ENCODE peak calls at places on chromosomes 5 and 9, in five cellular contexts. One of them, this sample, is unnamed.

GRCh38 chr5:96997265-96997859 is 61.5 kb downstream of the LNPEP start:
- DNase-seq in activated CD8-positive, alpha-beta memory T cell treated with anti-CD3 and anti-CD28 coated beads for 48 hours: no peak
- DNase-seq in GM19239: no peak
- DNase-seq in left cardiac atrium: no peak
- DNase-seq in effector memory CD8-positive, alpha-beta T cell: peak
- DNase-seq in this sample: no peak

GRCh38 chr5:36017622-36018021 is 26.4 kb upstream of the UGT3A1 start:
- DNase-seq in activated CD8-positive, alpha-beta memory T cell treated with anti-CD3 and anti-CD28 coated beads for 48 hours: no peak
- DNase-seq in GM19239: no peak
- DNase-seq in left cardiac atrium: no peak
- DNase-seq in effector memory CD8-positive, alpha-beta T cell: no peak
- DNase-seq in this sample: no peak

GRCh38 chr5:14676320-14676719 is 11.8 kb downstream of the OTULIN start:
- DNase-seq in GM19239: no peak
- DNase-seq in activated CD8-positive, alpha-beta memory T cell treated with anti-CD3 and anti-CD28 coated beads for 48 hours: no peak
- DNase-seq in left cardiac atrium: no peak
- DNase-seq in effector memory CD8-positive, alpha-beta T cell: no peak
- DNase-seq in this sample: no peak

GRCh38 chr5:17897776-17898175 is 263.5 kb downstream of the TAF11L14 start:
- DNase-seq in left cardiac atrium: no peak
- DNase-seq in GM19239: no peak
- DNase-seq in activated CD8-positive, alpha-beta memory T cell treated with anti-CD3 and anti-CD28 coated beads for 48 hours: no peak
- DNase-seq in effector memory CD8-positive, alpha-beta T cell: no peak
- DNase-seq in this sample: no peak

GRCh38 chr5:120314201-120314600 is 149.9 kb upstream of the PRR16 start:
- DNase-seq in effector memory CD8-positive, alpha-beta T cell: no peak
- DNase-seq in left cardiac atrium: no peak
- DNase-seq in activated CD8-positive, alpha-beta memory T cell treated with anti-CD3 and anti-CD28 coated beads for 48 hours: no peak
- DNase-seq in GM19239: no peak
- DNase-seq in this sample: no peak

GRCh38 chr5:14186132-14186830 is 43.1 kb downstream of the TRIO start:
- DNase-seq in activated CD8-positive, alpha-beta memory T cell treated with anti-CD3 and anti-CD28 coated beads for 48 hours: no peak
- DNase-seq in left cardiac atrium: no peak
- DNase-seq in effector memory CD8-positive, alpha-beta T cell: no peak
- DNase-seq in GM19239: no peak
- DNase-seq in this sample: no peak

GRCh38 chr5:135199919-135200318 is 165.9 kb upstream of the PITX1 start:
- DNase-seq in effector memory CD8-positive, alpha-beta T cell: no peak
- DNase-seq in activated CD8-positive, alpha-beta memory T cell treated with anti-CD3 and anti-CD28 coated beads for 48 hours: no peak
- DNase-seq in left cardiac atrium: no peak
- DNase-seq in GM19239: no peak
- DNase-seq in this sample: no peak

GRCh38 chr9:89984214-89984613 is 379.4 kb downstream of the GADD45G start:
- DNase-seq in effector memory CD8-positive, alpha-beta T cell: no peak
- DNase-seq in GM19239: no peak
- DNase-seq in activated CD8-positive, alpha-beta memory T cell treated with anti-CD3 and anti-CD28 coated beads for 48 hours: no peak
- DNase-seq in left cardiac atrium: no peak
- DNase-seq in this sample: no peak

GRCh38 chr9:5392285-5392684 is 45.4 kb downstream of the PLGRKT start:
- DNase-seq in GM19239: no peak
- DNase-seq in effector memory CD8-positive, alpha-beta T cell: no peak
- DNase-seq in left cardiac atrium: no peak
- DNase-seq in activated CD8-positive, alpha-beta memory T cell treated with anti-CD3 and anti-CD28 coated beads for 48 hours: no peak
- DNase-seq in this sample: no peak

GRCh38 chr5:108521841-108522506 is 140.1 kb upstream of the FBXL17 start:
- DNase-seq in GM19239: no peak
- DNase-seq in left cardiac atrium: no peak
- DNase-seq in activated CD8-positive, alpha-beta memory T cell treated with anti-CD3 and anti-CD28 coated beads for 48 hours: no peak
- DNase-seq in effector memory CD8-positive, alpha-beta T cell: peak
- DNase-seq in this sample: no peak

GRCh38 chr9:134914501-134914834 is 3.2 kb downstream of the FCN1 start:
- DNase-seq in effector memory CD8-positive, alpha-beta T cell: no peak
- DNase-seq in GM19239: no peak
- DNase-seq in left cardiac atrium: no peak
- DNase-seq in activated CD8-positive, alpha-beta memory T cell treated with anti-CD3 and anti-CD28 coated beads for 48 hours: no peak
- DNase-seq in this sample: no peak

GRCh38 chr9:18638448-18639249 is 164.7 kb downstream of the ADAMTSL1 start:
- DNase-seq in left cardiac atrium: no peak
- DNase-seq in activated CD8-positive, alpha-beta memory T cell treated with anti-CD3 and anti-CD28 coated beads for 48 hours: no peak
- DNase-seq in effector memory CD8-positive, alpha-beta T cell: no peak
- DNase-seq in GM19239: no peak
- DNase-seq in this sample: no peak

GRCh38 chr5:120298981-120299380 is 165.1 kb upstream of the PRR16 start:
- DNase-seq in left cardiac atrium: no peak
- DNase-seq in effector memory CD8-positive, alpha-beta T cell: no peak
- DNase-seq in activated CD8-positive, alpha-beta memory T cell treated with anti-CD3 and anti-CD28 coated beads for 48 hours: no peak
- DNase-seq in GM19239: no peak
- DNase-seq in this sample: no peak

GRCh38 chr5:153523196-153523595 is 32.7 kb downstream of the GRIA1 start:
- DNase-seq in GM19239: no peak
- DNase-seq in left cardiac atrium: no peak
- DNase-seq in effector memory CD8-positive, alpha-beta T cell: no peak
- DNase-seq in activated CD8-positive, alpha-beta memory T cell treated with anti-CD3 and anti-CD28 coated beads for 48 hours: no peak
- DNase-seq in this sample: no peak

GRCh38 chr9:122354536-122355199 is 16.2 kb upstream of the PTGS1 start:
- DNase-seq in GM19239: no peak
- DNase-seq in effector memory CD8-positive, alpha-beta T cell: no peak
- DNase-seq in activated CD8-positive, alpha-beta memory T cell treated with anti-CD3 and anti-CD28 coated beads for 48 hours: no peak
- DNase-seq in left cardiac atrium: no peak
- DNase-seq in this sample: no peak

GRCh38 chr9:110261631-110262030 is 5.3 kb upstream of the TXN start:
- DNase-seq in left cardiac atrium: no peak
- DNase-seq in GM19239: no peak
- DNase-seq in effector memory CD8-positive, alpha-beta T cell: no peak
- DNase-seq in activated CD8-positive, alpha-beta memory T cell treated with anti-CD3 and anti-CD28 coated beads for 48 hours: no peak
- DNase-seq in this sample: no peak

GRCh38 chr5:116573279-116573616 is 1.4 kb downstream of the SEMA6A start:
- DNase-seq in activated CD8-positive, alpha-beta memory T cell treated with anti-CD3 and anti-CD28 coated beads for 48 hours: no peak
- DNase-seq in effector memory CD8-positive, alpha-beta T cell: no peak
- DNase-seq in GM19239: no peak
- DNase-seq in left cardiac atrium: peak
- DNase-seq in this sample: no peak

GRCh38 chr5:179596421-179596820 is 27.1 kb downstream of the HNRNPH1 start:
- DNase-seq in left cardiac atrium: no peak
- DNase-seq in effector memory CD8-positive, alpha-beta T cell: no peak
- DNase-seq in GM19239: no peak
- DNase-seq in activated CD8-positive, alpha-beta memory T cell treated with anti-CD3 and anti-CD28 coated beads for 48 hours: no peak
- DNase-seq in this sample: no peak

GRCh38 chr5:180284161-180284560 is 7.7 kb downstream of the MAPK9 start:
- DNase-seq in activated CD8-positive, alpha-beta memory T cell treated with anti-CD3 and anti-CD28 coated beads for 48 hours: no peak
- DNase-seq in GM19239: no peak
- DNase-seq in effector memory CD8-positive, alpha-beta T cell: no peak
- DNase-seq in left cardiac atrium: no peak
- DNase-seq in this sample: no peak

GRCh38 chr9:82443312-82443711 is 454.7 kb downstream of the SPATA31D1 start:
- DNase-seq in GM19239: no peak
- DNase-seq in activated CD8-positive, alpha-beta memory T cell treated with anti-CD3 and anti-CD28 coated beads for 48 hours: no peak
- DNase-seq in left cardiac atrium: no peak
- DNase-seq in effector memory CD8-positive, alpha-beta T cell: no peak
- DNase-seq in this sample: no peak

GRCh38 chr5:173495225-173495904 is 121.1 kb downstream of the BOD1 start:
- DNase-seq in activated CD8-positive, alpha-beta memory T cell treated with anti-CD3 and anti-CD28 coated beads for 48 hours: no peak
- DNase-seq in left cardiac atrium: no peak
- DNase-seq in effector memory CD8-positive, alpha-beta T cell: no peak
- DNase-seq in GM19239: no peak
- DNase-seq in this sample: no peak

GRCh38 chr5:88368201-88368600 is 99.6 kb upstream of the TMEM161B start:
- DNase-seq in GM19239: no peak
- DNase-seq in effector memory CD8-positive, alpha-beta T cell: no peak
- DNase-seq in left cardiac atrium: no peak
- DNase-seq in activated CD8-positive, alpha-beta memory T cell treated with anti-CD3 and anti-CD28 coated beads for 48 hours: no peak
- DNase-seq in this sample: no peak

This sample was measured in naive thymus-derived CD4-positive, alpha-beta T cell.